ENCODE peak calls at places on chromosomes 6 and 20, in four cellular contexts. U is K562, F is SK-N-SH, R is HepG2. Q is an unnamed sample.

GRCh38 chr6:43943781-43944250 is 173.8 kb downstream of the VEGFA start:
- DNase-seq in U (no peak), F (no peak), R (no peak), Q (no peak)

GRCh38 chr6:125728739-125729138 is 20.7 kb upstream of the HEY2 start:
- DNase-seq in U (no peak), F (no peak), R (no peak), Q (no peak)

GRCh38 chr6:27040244-27041042 is 207.1 kb upstream of the PRSS16 start:
- DNase-seq in U (no peak), F (no peak), R (peak), Q (no peak)

GRCh38 chr20:61185181-61185580 is 66.9 kb upstream of the CDH4 start:
- DNase-seq in U (no peak), F (no peak), R (no peak), Q (no peak)

GRCh38 chr6:18820725-18821124 is 433.6 kb downstream of the RNF144B start:
- DNase-seq in U (no peak), F (no peak), R (no peak), Q (no peak)

GRCh38 chr6:77173472-77174074 is 289.7 kb downstream of the HTR1B start:
- DNase-seq in U (no peak), F (peak), R (peak), Q (no peak)

GRCh38 chr6:30814137-30815084 is 69.9 kb upstream of the DDR1 start:
- DNase-seq in U (peak), F (no peak), R (no peak), Q (peak)

GRCh38 chr6:3902786-3903648 is 53.8 kb downstream of the FAM50B start:
- DNase-seq in U (no peak), F (no peak), R (no peak), Q (no peak)

GRCh38 chr20:13325033-13325432 is 104.0 kb downstream of the ISM1 start:
- DNase-seq in U (peak), F (peak), R (peak), Q (peak)

GRCh38 chr6:131065112-131065823 is 2.2 kb upstream of the EPB41L2 start:
- DNase-seq in U (no peak), F (no peak), R (peak), Q (no peak)

GRCh38 chr6:143766185-143766553 is 77.0 kb upstream of the LTV1 start:
- DNase-seq in U (no peak), F (no peak), R (no peak), Q (no peak)

GRCh38 chr6:74953708-74954107 is 252.1 kb downstream of the COL12A1 start:
- DNase-seq in U (no peak), F (no peak), R (no peak), Q (no peak)

GRCh38 chr20:48794360-48794759 is 33.4 kb downstream of the PREX1 start:
- DNase-seq in U (no peak), F (peak), R (no peak), Q (no peak)

GRCh38 chr20:62051166-62051900 is 14.3 kb downstream of the TAF4 start:
- DNase-seq in U (no peak), F (no peak), R (no peak), Q (no peak)

GRCh38 chr6:170008386-170008785 is 257.0 kb downstream of the ERMARD start:
- DNase-seq in U (no peak), F (no peak), R (no peak), Q (no peak)

GRCh38 chr6:74814440-74814839 is 391.4 kb downstream of the COL12A1 start:
- DNase-seq in U (no peak), F (no peak), R (no peak), Q (no peak)

GRCh38 chr20:36686944-36687343 is 40.9 kb upstream of the SLA2 start:
- DNase-seq in U (no peak), F (no peak), R (no peak), Q (no peak)

GRCh38 chr6:131159578-131159977 is 24.3 kb downstream of the AKAP7 start:
- DNase-seq in U (no peak), F (no peak), R (no peak), Q (no peak)

GRCh38 chr6:55836481-55836880 is 38.9 kb downstream of the BMP5 start:
- DNase-seq in U (no peak), F (no peak), R (no peak), Q (no peak)

GRCh38 chr6:16712931-16713484 is 48.3 kb downstream of the ATXN1 start:
- DNase-seq in U (peak), F (no peak), R (no peak), Q (peak)

GRCh38 chr6:105897131-105897530 is 189.0 kb upstream of the PRDM1 start:
- DNase-seq in U (no peak), F (no peak), R (no peak), Q (no peak)

GRCh38 chr6:41344865-41345264 is 9.5 kb downstream of the NCR2 start:
- DNase-seq in U (no peak), F (no peak), R (no peak), Q (no peak)

GRCh38 chr6:54236984-54237383 is 71.3 kb upstream of the TINAG start:
- DNase-seq in U (no peak), F (no peak), R (no peak), Q (no peak)

GRCh38 chr6:1701668-1702353 is 92.1 kb downstream of the FOXC1 start:
- DNase-seq in U (no peak), F (no peak), R (no peak), Q (no peak)

GRCh38 chr20:45953672-45954071 is 18.3 kb downstream of the ZNF335 start:
- DNase-seq in U (no peak), F (no peak), R (no peak), Q (no peak)

GRCh38 chr6:11732036-11732545 is 46.5 kb downstream of the ADTRP start:
- DNase-seq in U (no peak), F (no peak), R (no peak), Q (no peak)

GRCh38 chr6:20424679-20425078 is 23.0 kb downstream of the E2F3 start:
- DNase-seq in U (no peak), F (no peak), R (peak), Q (no peak)

GRCh38 chr6:119604124-119604523 is 254.6 kb upstream of the MAN1A1 start:
- DNase-seq in U (no peak), F (no peak), R (no peak), Q (no peak)

GRCh38 chr6:37283268-37283667 is 25.3 kb upstream of the TMEM217 start:
- DNase-seq in U (no peak), F (no peak), R (no peak), Q (no peak)

GRCh38 chr6:84243240-84243639 is 15.8 kb upstream of the CEP162 start:
- DNase-seq in U (no peak), F (no peak), R (peak), Q (no peak)

GRCh38 chr6:55182016-55182650 is 7.8 kb downstream of the HCRTR2 start:
- DNase-seq in U (no peak), F (no peak), R (no peak), Q (no peak)

GRCh38 chr20:21809961-21810523 is 104.6 kb downstream of the PAX1 start:
- DNase-seq in U (no peak), F (no peak), R (no peak), Q (no peak)

GRCh38 chr20:21808863-21809664 is 103.6 kb downstream of the PAX1 start:
- DNase-seq in U (peak), F (peak), R (peak), Q (no peak)

GRCh38 chr20:21808139-21808538 is 102.7 kb downstream of the PAX1 start:
- DNase-seq in U (no peak), F (no peak), R (no peak), Q (no peak)

GRCh38 chr20:21812384-21812783 is 106.9 kb downstream of the PAX1 start:
- DNase-seq in U (no peak), F (no peak), R (no peak), Q (no peak)
- TF ChIP-seq JUND in U (no peak), F (no peak), R (no peak), Q (no peak)

DNA sequence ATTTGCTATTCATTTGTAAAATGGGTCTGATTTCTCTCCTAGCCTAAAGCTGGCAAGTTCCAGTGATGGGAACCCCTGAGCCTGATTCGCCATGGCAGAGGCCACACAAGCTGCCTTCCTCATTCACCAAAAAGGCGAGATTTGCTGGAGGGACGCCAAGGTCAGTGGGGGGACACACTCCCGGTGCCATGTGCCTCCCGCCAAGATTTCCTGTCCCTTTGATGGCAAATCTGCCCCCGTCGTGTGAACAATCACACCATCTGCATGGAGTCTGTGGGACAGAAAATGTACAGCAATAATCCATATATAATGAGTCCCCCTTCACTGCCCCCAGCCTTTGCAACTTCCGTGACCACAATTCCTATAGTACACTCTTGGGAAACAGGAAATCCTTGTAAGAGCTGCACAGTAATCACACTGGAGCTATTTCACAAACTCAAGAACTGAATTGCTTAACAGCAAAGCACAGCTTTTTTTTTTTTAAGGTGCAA is 15.7 kb upstream of the IGF2R start:
- DNase-seq in U (no peak), F (no peak), R (no peak), Q (no peak)
- TF ChIP-seq JUND in U (no peak), F (no peak), R (no peak), Q (no peak)

DNA sequence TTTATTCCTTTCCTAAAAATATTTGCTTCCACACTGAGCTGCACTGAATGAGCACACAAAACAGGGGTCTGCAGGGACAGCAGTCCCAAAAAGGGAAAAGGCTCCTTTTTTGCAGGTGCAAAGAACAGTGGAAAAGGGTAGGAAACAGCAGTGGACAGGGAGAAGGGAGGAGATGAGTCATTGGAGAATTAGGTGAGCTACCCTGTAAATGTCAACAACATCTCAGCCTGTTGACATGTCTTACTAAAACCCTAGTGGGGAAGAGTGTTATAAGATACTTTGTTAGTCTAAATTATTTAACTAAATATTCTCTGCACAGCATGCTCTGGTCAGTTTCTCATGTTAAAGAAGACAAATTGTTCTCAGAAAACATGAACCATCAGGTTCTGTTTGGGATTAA is 151.5 kb upstream of the FBXL4 start:
- DNase-seq in U (no peak), F (no peak), R (no peak), Q (no peak)
- TF ChIP-seq JUND in U (no peak), F (no peak), R (no peak), Q (no peak)

DNA sequence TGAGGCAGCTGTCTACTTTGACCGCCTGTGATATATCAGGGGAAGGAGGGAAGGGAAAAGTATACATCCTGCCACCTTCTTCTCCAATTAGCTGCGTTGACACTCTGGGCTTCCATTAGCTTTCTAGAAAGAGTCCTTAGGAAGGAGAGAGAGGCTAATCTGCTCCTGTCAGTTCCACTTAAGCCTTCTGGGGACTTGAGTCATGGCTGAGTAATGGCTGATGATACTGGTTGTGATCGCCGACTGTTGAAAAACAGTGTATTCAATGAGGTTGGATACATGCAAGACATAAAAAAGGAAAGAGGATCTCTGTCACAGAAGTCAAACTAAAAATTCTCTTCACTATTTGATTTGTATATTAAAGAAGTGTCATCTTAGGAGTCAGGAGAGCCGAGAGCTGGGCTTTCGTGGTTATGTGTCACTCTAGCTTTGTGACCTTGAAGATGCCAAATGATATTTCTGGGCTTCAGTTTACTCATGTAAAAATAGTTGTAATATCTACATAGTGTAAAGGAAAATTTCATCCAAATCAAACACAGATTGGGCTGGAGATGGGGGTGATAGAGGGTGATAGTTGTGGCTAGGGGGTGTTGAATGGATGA is 189.0 kb downstream of the UST start:
- DNase-seq in U (no peak), F (no peak), R (no peak), Q (no peak)
- TF ChIP-seq JUND in U (no peak), F (peak), R (no peak), Q (no peak)

Q was measured in HCT116.